ENCODE peak calls at places on chromosomes 6 and 20, in four cellular contexts. U is neural crest cell, P is fibroblast of mammary gland, H is astrocyte. J is an unnamed sample.

GRCh38 chr20:56627122-56628014 is 1.7 kb upstream of the TFAP2C start:
- DNase-seq in H (no peak), P (no peak), U (no peak), J (no peak)

GRCh38 chr6:98840385-98840784 is 6.0 kb downstream of the POU3F2 start:
- DNase-seq in U (no peak), H (no peak), P (no peak), J (no peak)

GRCh38 chr6:13099771-13100170 is 228.6 kb downstream of the TBC1D7 start:
- DNase-seq in H (no peak), U (no peak), P (no peak), J (no peak)

GRCh38 chr6:46925563-46926253 is 4.0 kb upstream of the ADGRF5 start:
- DNase-seq in P (peak), U (no peak), H (peak), J (peak)

GRCh38 chr20:53652090-53652858 is 58.6 kb upstream of the ZNF217 start:
- DNase-seq in H (no peak), P (peak), U (no peak), J (no peak)

GRCh38 chr20:55472704-55473103 is 532.6 kb downstream of the CBLN4 start:
- DNase-seq in U (no peak), P (no peak), H (no peak), J (no peak)

GRCh38 chr6:136608991-136609390 is 58.8 kb upstream of the MAP7 start:
- DNase-seq in H (peak), P (peak), U (no peak), J (peak)

GRCh38 chr20:2520617-2521016 is 11.9 kb upstream of the ZNF343 start:
- DNase-seq in H (no peak), P (no peak), U (no peak), J (no peak)

GRCh38 chr6:146423450-146423849 is 120.2 kb upstream of the RAB32 start:
- DNase-seq in U (no peak), H (no peak), P (no peak), J (no peak)

GRCh38 chr6:112145080-112145573 is 57.7 kb downstream of the FAM229B start:
- DNase-seq in P (no peak), U (no peak), H (no peak), J (no peak)

GRCh38 chr6:106247293-106247692 is 78.3 kb downstream of the ATG5 start:
- DNase-seq in H (peak), U (no peak), P (peak), J (no peak)

GRCh38 chr20:5000263-5001173 is 792 bp downstream of the SLC23A2 start:
- DNase-seq in U (peak), H (no peak), P (peak), J (no peak)

GRCh38 chr6:140393665-140394064 is 1019.2 kb upstream of the CITED2 start:
- DNase-seq in H (no peak), P (peak), U (no peak), J (peak)

GRCh38 chr6:26199773-26200728 is 112.8 kb downstream of the HFE start:
- DNase-seq in U (no peak), H (no peak), P (no peak), J (peak)

GRCh38 chr20:42686057-42686456 is 503.6 kb downstream of the PTPRT start:
- DNase-seq in U (no peak), P (no peak), H (no peak), J (no peak)

GRCh38 chr6:34465551-34466241 is at the start of gene PACSIN1:
- DNase-seq in P (no peak), U (peak), H (no peak), J (no peak)

GRCh38 chr20:562232-562897 is 18.8 kb upstream of the CSNK2A1 start:
- DNase-seq in H (no peak), U (no peak), P (no peak), J (no peak)

GRCh38 chr20:57089701-57090144 is 176.7 kb downstream of the BMP7 start:
- DNase-seq in P (peak), U (peak), H (no peak), J (peak)

GRCh38 chr6:27205375-27206278 is 41.9 kb upstream of the PRSS16 start:
- DNase-seq in P (peak), H (no peak), U (no peak), J (peak)
- TF ChIP-seq CTCF in P (no peak), H (no peak), U (no peak), J (no peak)

GRCh38 chr6:55528624-55529023 is 50.4 kb downstream of the HMGCLL1 start:
- DNase-seq in H (peak), P (peak), U (no peak), J (peak)
- TF ChIP-seq CTCF in H (peak), P (peak), U (peak), J (peak)

DNA sequence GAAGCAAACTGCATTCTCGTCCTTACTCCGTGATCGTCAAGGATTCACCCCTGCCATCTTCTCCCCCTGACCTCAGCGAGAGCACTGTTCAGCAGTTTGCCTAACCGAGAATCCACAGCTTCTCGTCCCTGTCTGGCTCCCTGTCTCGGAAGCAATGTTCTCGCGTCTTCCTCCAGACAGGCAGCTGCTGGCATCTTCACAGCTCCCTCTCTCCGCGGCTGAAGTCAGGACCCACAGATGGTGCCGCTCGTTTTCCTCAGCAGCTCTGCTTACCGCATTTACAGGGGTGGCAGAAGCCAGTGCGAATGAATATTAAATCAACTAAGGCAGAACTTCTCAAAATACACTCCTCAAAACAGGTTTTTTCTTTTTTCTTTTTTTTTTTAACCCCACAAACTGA is 18.9 kb upstream of the SLC22A2 start:
- DNase-seq in H (no peak), P (no peak), U (no peak), J (no peak)
- TF ChIP-seq CTCF in H (no peak), P (no peak), U (no peak), J (no peak)

DNA sequence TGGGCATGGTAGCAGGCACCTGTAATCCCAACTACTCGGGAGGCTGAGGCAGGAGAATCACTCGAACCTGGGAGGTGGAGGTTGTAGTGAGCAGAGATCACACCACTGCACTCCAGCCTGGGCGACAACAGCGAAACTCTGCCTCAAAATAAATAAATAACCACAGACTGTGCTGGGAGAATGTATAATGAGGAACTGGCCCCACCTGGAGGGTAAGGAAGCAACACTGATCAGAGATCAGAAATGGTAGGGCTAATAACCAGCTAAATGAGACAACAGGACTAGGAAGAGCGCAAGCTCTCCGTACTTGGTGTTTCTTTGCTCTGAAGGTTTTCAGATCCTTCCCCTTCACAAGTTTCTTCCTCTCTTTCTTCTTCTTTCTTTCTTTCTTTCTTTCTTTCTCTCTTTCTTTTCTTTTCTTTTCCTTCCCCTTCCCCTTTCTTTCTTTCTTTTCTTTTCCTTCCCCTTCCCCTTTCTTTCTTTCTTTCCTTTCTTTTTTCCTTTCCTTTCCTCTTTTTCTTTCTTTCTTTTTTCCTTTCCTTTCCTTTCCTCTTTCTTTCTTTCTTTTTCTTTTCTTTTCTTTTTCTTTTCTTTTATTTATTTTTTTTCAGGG is 14.6 kb downstream of the CCM2L start:
- DNase-seq in H (no peak), U (no peak), P (no peak), J (no peak)
- TF ChIP-seq CTCF in H (no peak), U (no peak), P (no peak), J (no peak)

GRCh38 chr6:8943073-8943472 is 507.7 kb upstream of the SLC35B3 start:
- DNase-seq in U (no peak), P (no peak), H (no peak), J (no peak)
- TF ChIP-seq CTCF in U (no peak), P (no peak), H (no peak), J (no peak)

GRCh38 chr20:23060629-23061028 is 11.2 kb upstream of the THBD start:
- DNase-seq in H (no peak), U (no peak), P (no peak), J (no peak)

GRCh38 chr20:23063573-23063972 is 14.1 kb upstream of the THBD start:
- DNase-seq in U (no peak), H (no peak), P (no peak), J (peak)

GRCh38 chr20:23062632-23063031 is 13.2 kb upstream of the THBD start:
- DNase-seq in P (no peak), U (no peak), H (no peak), J (no peak)

GRCh38 chr20:23061262-23061661 is 11.8 kb upstream of the THBD start:
- DNase-seq in U (no peak), H (no peak), P (no peak), J (no peak)

DNA sequence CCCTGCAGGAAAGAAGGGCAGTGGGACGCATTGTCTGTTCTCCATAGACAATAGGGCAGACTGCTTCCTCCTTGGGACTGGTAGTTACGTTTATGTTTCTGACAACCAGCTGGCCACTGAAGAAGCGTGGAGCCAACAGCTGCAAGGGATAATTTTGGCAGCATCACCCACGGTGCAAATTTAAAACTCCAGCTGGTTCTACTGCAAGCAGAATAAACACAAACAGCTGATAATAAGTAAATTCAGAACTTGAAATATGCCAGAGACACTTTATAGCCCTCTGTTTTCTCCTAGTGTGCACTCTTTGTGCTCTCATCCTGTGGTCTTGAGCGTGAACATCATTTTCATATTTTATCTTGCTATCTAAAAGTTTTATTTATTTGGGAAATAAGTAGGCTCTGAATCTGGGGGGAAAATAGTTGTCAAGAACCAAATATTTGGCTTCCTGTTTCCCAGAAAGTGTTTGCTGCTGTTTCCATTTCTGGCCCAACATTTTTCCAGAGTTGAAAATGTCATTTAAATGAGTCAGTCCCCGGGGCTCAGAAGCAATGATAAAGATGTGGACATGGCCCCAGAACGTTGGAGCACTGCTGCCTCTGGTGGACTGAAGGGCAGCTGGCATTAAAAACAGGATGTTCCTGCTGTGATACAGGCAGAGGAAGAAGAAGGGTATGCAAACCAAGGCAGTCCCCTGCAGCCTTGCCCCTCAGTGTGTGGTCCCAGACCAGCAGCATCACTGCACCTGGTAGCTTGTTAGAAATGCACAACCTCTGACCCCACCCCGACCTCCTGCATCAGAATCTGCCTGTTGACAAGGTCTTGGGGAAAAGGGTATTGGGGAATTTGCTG is 12.5 kb upstream of the THBD start:
- DNase-seq in P (peak), U (no peak), H (peak), J (peak)
- TF ChIP-seq CTCF in P (peak), U (peak), H (peak), J (peak)

DNA sequence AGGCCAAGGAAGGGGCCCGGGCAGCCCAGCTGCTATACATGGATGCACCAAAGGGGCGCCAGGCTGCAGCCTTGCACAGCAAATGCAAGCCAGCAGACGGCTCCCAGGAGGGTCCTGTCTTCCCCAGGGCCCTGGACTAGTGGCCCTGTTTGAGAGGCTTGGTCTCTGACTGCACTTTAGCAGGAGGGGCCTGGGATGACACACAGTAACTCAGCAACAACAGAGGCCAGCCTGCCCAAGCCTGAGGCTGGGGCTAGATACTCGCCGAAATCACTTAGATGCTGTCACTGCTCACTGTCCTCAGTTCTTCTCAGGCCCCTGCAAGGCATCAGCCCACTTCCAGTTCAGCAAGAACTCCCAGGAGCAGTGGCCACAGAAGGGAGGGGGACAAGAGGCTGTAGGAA is 73.5 kb downstream of the TRAM2 start:
- DNase-seq in H (no peak), P (no peak), U (no peak), J (no peak)
- TF ChIP-seq CTCF in H (peak), P (no peak), U (peak), J (no peak)

DNA sequence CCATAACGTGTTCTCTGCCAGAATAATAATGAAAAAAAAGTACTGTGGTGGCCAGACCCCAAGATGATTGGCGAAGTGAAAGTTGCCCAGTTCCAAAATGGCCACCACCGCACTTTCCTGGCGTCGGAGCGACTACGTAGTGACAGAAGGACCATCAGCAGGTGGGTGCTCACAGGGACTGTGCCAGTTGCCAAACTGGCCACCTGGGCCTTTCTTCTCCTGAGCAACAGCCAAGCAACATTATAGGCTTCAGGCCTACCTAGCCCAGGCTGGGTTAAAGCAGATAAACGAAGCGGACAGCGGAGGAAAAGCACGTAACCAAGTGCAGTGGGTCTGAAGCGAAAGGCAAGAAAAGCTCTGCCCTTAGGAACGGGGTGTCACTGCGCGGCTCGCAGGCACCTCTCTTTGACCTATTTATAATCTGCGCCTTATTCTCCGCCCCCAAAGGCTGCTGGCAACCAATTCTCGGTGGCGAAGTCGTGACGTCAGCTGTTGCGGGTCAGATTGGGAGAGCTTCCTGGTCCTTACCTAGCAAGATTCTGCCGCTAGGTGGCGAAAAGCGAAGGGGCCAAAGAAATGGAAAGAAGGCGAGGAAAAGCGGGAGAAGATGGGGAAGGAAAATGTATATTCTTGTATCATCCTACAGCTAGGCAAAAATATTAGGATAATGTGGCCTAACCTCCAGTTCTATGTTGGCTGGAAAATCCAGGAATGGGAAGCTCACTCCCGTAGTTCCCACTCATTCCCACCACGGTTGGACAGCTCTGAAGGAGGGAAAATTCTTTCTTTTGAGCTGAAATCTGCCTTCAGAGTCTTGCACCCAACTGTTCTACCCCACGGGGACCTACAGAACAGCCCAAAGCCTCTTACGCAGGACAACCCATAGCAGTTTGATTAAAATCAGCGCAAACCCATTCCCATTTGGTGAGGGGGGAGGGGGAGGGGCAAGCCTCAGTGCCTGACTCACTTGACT is 6.9 kb upstream of the MOG start:
- DNase-seq in H (peak), P (peak), U (peak), J (peak)
- TF ChIP-seq CTCF in H (peak), P (peak), U (peak), J (peak)

GRCh38 chr6:117399924-117400323 is 25.8 kb downstream of the ROS1 start:
- DNase-seq in P (no peak), U (no peak), H (no peak), J (peak)
- TF ChIP-seq CTCF in P (peak), U (peak), H (peak), J (peak)

GRCh38 chr20:18057994-18058349 is 256 bp upstream of the OVOL2 start:
- DNase-seq in U (no peak), H (no peak), P (no peak), J (no peak)

GRCh38 chr20:18059603-18060002 is 1.9 kb upstream of the OVOL2 start:
- DNase-seq in U (no peak), P (no peak), H (no peak), J (no peak)

GRCh38 chr20:18056174-18057105 is 1.3 kb downstream of the OVOL2 start:
- DNase-seq in U (no peak), P (no peak), H (no peak), J (peak)

GRCh38 chr20:18057106-18057993 is at the start of gene OVOL2:
- DNase-seq in H (no peak), P (no peak), U (no peak), J (peak)

GRCh38 chr20:18058661-18059467 is 1.1 kb upstream of the OVOL2 start:
- DNase-seq in P (no peak), H (no peak), U (no peak), J (no peak)
- TF ChIP-seq CTCF in P (no peak), H (no peak), U (peak), J (no peak)

J was measured in fibroblast of pulmonary artery.